ENCODE peak calls at places on chromosomes 5 and 9, in seven cellular contexts. U is Peyer's patch, A is OCI-LY7, K is fibroblast of pulmonary artery, M is fibroblast of lung, E is foreskin fibroblast, O is A673. Z is an unnamed sample.

GRCh38 chr9:17462869-17463464 is 115.9 kb upstream of the SH3GL2 start:
- DNase-seq in U (no peak), A (peak), K (peak), M (peak), E (peak), O (peak), Z (peak)

GRCh38 chr9:88949961-88950340 is 41.3 kb upstream of the S1PR3 start:
- DNase-seq in U (no peak), A (no peak), K (no peak), M (peak), E (no peak), O (peak), Z (no peak)

GRCh38 chr5:79612667-79613190 is 488 bp downstream of the TENT2 start:
- DNase-seq in U (no peak), A (peak), K (no peak), M (no peak), E (no peak), O (no peak), Z (no peak)

GRCh38 chr9:20662156-20662555 is 21.9 kb upstream of the FOCAD start:
- DNase-seq in U (no peak), A (no peak), K (no peak), M (no peak), E (no peak), O (no peak), Z (no peak)

GRCh38 chr5:177432143-177432904 is 5.8 kb downstream of the GRK6 start:
- DNase-seq in U (peak), A (no peak), K (no peak), M (no peak), E (no peak), O (no peak), Z (no peak)

GRCh38 chr5:114391321-114391720 is 29.5 kb downstream of the KCNN2 start:
- DNase-seq in U (no peak), A (no peak), K (peak), M (peak), E (no peak), O (peak), Z (peak)

GRCh38 chr5:73792687-73793320 is 166.8 kb downstream of the ARHGEF28 start:
- DNase-seq in U (peak), A (peak), K (peak), M (peak), E (peak), O (peak), Z (peak)

GRCh38 chr9:124834586-124834985 is 18.7 kb upstream of the WDR38 start:
- DNase-seq in U (peak), A (no peak), K (peak), M (peak), E (no peak), O (no peak), Z (no peak)

GRCh38 chr9:122370869-122371467 is at the start of gene PTGS1:
- DNase-seq in U (peak), A (peak), K (peak), M (no peak), E (peak), O (no peak), Z (no peak)

GRCh38 chr9:129481824-129482511 is 138.9 kb downstream of the C9orf50 start:
- DNase-seq in U (no peak), A (no peak), K (peak), M (peak), E (no peak), O (peak), Z (no peak)

GRCh38 chr5:150302301-150303069 is at the start of gene ARSI:
- DNase-seq in U (peak), A (no peak), K (peak), M (peak), E (no peak), O (no peak), Z (no peak)

GRCh38 chr5:98111686-98112085 is 661.8 kb upstream of the RGMB start:
- DNase-seq in U (no peak), A (no peak), K (no peak), M (no peak), E (no peak), O (no peak), Z (no peak)

GRCh38 chr5:149636861-149637246 is 55.6 kb downstream of the ARHGEF37 start:
- DNase-seq in U (peak), A (peak), K (peak), M (peak), E (peak), O (peak), Z (peak)

GRCh38 chr5:168706655-168707069 is 127.5 kb upstream of the PANK3 start:
- DNase-seq in U (no peak), A (peak), K (peak), M (peak), E (peak), O (peak), Z (no peak)

DNA sequence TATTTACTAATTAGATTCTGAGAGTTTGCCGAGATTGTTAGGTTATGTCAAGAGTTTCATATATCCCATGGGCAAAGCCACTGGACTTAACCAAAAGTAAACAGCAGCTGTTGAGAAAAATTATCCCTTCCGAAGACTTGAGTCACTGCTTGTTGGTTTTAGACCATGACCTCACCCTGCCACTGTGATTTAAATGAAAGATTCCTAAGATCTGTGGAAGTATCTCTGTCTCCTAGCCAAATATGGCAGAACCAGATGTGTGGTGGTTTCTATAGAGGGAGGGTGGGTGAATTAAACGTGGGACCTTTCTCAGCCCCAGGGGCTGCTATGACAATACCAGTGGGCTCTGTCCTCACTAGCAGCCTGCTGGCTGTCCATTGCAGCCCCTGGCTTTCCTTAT is 19.3 kb downstream of the DMRT3 start:
- DNase-seq in U (no peak), A (no peak), K (no peak), M (peak), E (peak), O (no peak), Z (peak)
- H3K4me3 ChIP-seq in U (no peak), A (no peak), K (no peak), M (no peak), E (no peak), O (no peak), Z (no peak)

GRCh38 chr5:146048994-146049703 is 56.2 kb downstream of the PLAC8L1 start:
- DNase-seq in U (no peak), A (peak), K (peak), M (peak), E (peak), O (peak), Z (peak)

GRCh38 chr5:146050061-146050460 is 55.3 kb downstream of the PLAC8L1 start:
- DNase-seq in U (no peak), A (no peak), K (no peak), M (no peak), E (no peak), O (no peak), Z (no peak)

GRCh38 chr5:146047396-146047795 is 58.0 kb downstream of the PLAC8L1 start:
- DNase-seq in U (peak), A (no peak), K (no peak), M (peak), E (no peak), O (peak), Z (no peak)

GRCh38 chr5:146051678-146052077 is 53.7 kb downstream of the PLAC8L1 start:
- DNase-seq in U (no peak), A (no peak), K (no peak), M (peak), E (peak), O (no peak), Z (no peak)

GRCh38 chr5:146049704-146050026 is 55.7 kb downstream of the PLAC8L1 start:
- DNase-seq in U (no peak), A (no peak), K (no peak), M (no peak), E (no peak), O (no peak), Z (no peak)
- TF ChIP-seq CTCF in U (no peak), A (peak), K (no peak), M (no peak), E (no peak), O (peak), Z (no peak)

GRCh38 chr5:181224390-181225234 is 1.5 kb downstream of the TRIM41 start:
- DNase-seq in U (peak), A (peak), K (no peak), M (no peak), E (no peak), O (no peak), Z (no peak)
- H3K4me3 ChIP-seq in U (peak), A (peak), K (peak), M (peak), E (peak), O (peak), Z (peak)

GRCh38 chr9:33787839-33788238 is 7.5 kb upstream of the PRSS3 start:
- DNase-seq in U (no peak), A (no peak), K (peak), M (no peak), E (no peak), O (no peak), Z (no peak)
- TF ChIP-seq CTCF in U (no peak), A (peak), K (peak), M (no peak), E (no peak), O (no peak), Z (peak)